ENCODE peak calls at places on chromosomes 4 and X, in eight cellular contexts. One of them, this sample, is unnamed. For H3K27me3, the result is how much of the 10 kb centered on the place peaks cover.

GRCh38 chrX:65932173-65933084 is 107.5 kb downstream of the VSIG4 start:
- DNase-seq in DND-41: no peak
- DNase-seq in psoas muscle: no peak
- DNase-seq in GM23338: peak
- DNase-seq in SK-N-SH: peak
- DNase-seq in cardiac muscle cell: no peak
- DNase-seq in trophoblast cell: peak
- DNase-seq in lung: no peak
- DNase-seq in this sample: no peak

GRCh38 chr4:79603681-79604080 is 195.7 kb upstream of the GK2 start:
- DNase-seq in DND-41: no peak
- DNase-seq in GM23338: no peak
- DNase-seq in SK-N-SH: no peak
- DNase-seq in lung: no peak
- DNase-seq in cardiac muscle cell: no peak
- DNase-seq in psoas muscle: no peak
- DNase-seq in trophoblast cell: no peak
- DNase-seq in this sample: no peak

GRCh38 chrX:54695231-54695630 is 102.8 kb downstream of the ITIH6 start:
- DNase-seq in trophoblast cell: no peak
- DNase-seq in lung: no peak
- DNase-seq in GM23338: peak
- DNase-seq in SK-N-SH: no peak
- DNase-seq in psoas muscle: no peak
- DNase-seq in DND-41: no peak
- DNase-seq in cardiac muscle cell: peak
- DNase-seq in this sample: no peak

GRCh38 chr4:73922766-73923630 is 53.8 kb downstream of the CXCL1 start:
- DNase-seq in GM23338: no peak
- DNase-seq in psoas muscle: no peak
- DNase-seq in cardiac muscle cell: no peak
- DNase-seq in SK-N-SH: no peak
- DNase-seq in lung: no peak
- DNase-seq in DND-41: no peak
- DNase-seq in trophoblast cell: no peak
- DNase-seq in this sample: no peak

GRCh38 chrX:108439434-108439883 is at the start of gene COL4A5:
- DNase-seq in cardiac muscle cell: peak
- DNase-seq in DND-41: no peak
- DNase-seq in psoas muscle: peak
- DNase-seq in trophoblast cell: peak
- DNase-seq in SK-N-SH: no peak
- DNase-seq in GM23338: peak
- DNase-seq in lung: peak
- DNase-seq in this sample: no peak

GRCh38 chrX:47191331-47191730 is 2.3 kb upstream of the UBA1 start:
- DNase-seq in DND-41: peak
- DNase-seq in cardiac muscle cell: peak
- DNase-seq in psoas muscle: no peak
- DNase-seq in trophoblast cell: peak
- DNase-seq in lung: no peak
- DNase-seq in GM23338: peak
- DNase-seq in SK-N-SH: no peak
- DNase-seq in this sample: no peak

GRCh38 chr4:3721627-3722026 is 44.6 kb upstream of the ADRA2C start:
- DNase-seq in lung: no peak
- DNase-seq in GM23338: no peak
- DNase-seq in trophoblast cell: no peak
- DNase-seq in SK-N-SH: no peak
- DNase-seq in cardiac muscle cell: no peak
- DNase-seq in psoas muscle: no peak
- DNase-seq in DND-41: no peak
- DNase-seq in this sample: no peak

GRCh38 chr4:2803624-2804448 is 11.0 kb downstream of the SH3BP2 start:
- DNase-seq in lung: no peak
- DNase-seq in cardiac muscle cell: no peak
- DNase-seq in GM23338: no peak
- DNase-seq in psoas muscle: peak
- DNase-seq in trophoblast cell: peak
- DNase-seq in SK-N-SH: no peak
- DNase-seq in DND-41: no peak
- DNase-seq in this sample: no peak

GRCh38 chrX:40299502-40300118 is 201.9 kb upstream of the BCOR start:
- DNase-seq in cardiac muscle cell: no peak
- DNase-seq in SK-N-SH: no peak
- DNase-seq in DND-41: no peak
- DNase-seq in psoas muscle: no peak
- DNase-seq in trophoblast cell: no peak
- DNase-seq in GM23338: no peak
- DNase-seq in lung: no peak
- DNase-seq in this sample: no peak

GRCh38 chr4:85084371-85085170 is 118.1 kb upstream of the WDFY3 start:
- DNase-seq in lung: peak
- DNase-seq in GM23338: peak
- DNase-seq in psoas muscle: no peak
- DNase-seq in trophoblast cell: peak
- DNase-seq in DND-41: peak
- DNase-seq in cardiac muscle cell: peak
- DNase-seq in SK-N-SH: peak
- DNase-seq in this sample: no peak

GRCh38 chrX:47068720-47069119 is 9.5 kb upstream of the RGN start:
- DNase-seq in trophoblast cell: no peak
- DNase-seq in GM23338: no peak
- DNase-seq in DND-41: no peak
- DNase-seq in SK-N-SH: no peak
- DNase-seq in lung: no peak
- DNase-seq in cardiac muscle cell: no peak
- DNase-seq in psoas muscle: no peak
- DNase-seq in this sample: no peak

GRCh38 chrX:69028006-69028760 is 137.1 kb downstream of the PJA1 start:
- DNase-seq in lung: peak
- DNase-seq in cardiac muscle cell: no peak
- DNase-seq in DND-41: no peak
- DNase-seq in SK-N-SH: no peak
- DNase-seq in psoas muscle: no peak
- DNase-seq in GM23338: no peak
- DNase-seq in trophoblast cell: no peak
- DNase-seq in this sample: no peak

GRCh38 chr4:101304916-101305315 is 42.4 kb downstream of the PPP3CA start:
- DNase-seq in DND-41: no peak
- DNase-seq in cardiac muscle cell: no peak
- DNase-seq in GM23338: peak
- DNase-seq in SK-N-SH: peak
- DNase-seq in trophoblast cell: no peak
- DNase-seq in lung: no peak
- DNase-seq in psoas muscle: no peak
- DNase-seq in this sample: no peak

GRCh38 chrX:1093586-1094538 is 118.6 kb downstream of the CRLF2 start:
- DNase-seq in trophoblast cell: no peak
- DNase-seq in psoas muscle: no peak
- DNase-seq in GM23338: no peak
- DNase-seq in lung: no peak
- DNase-seq in SK-N-SH: no peak
- DNase-seq in DND-41: no peak
- DNase-seq in cardiac muscle cell: no peak
- DNase-seq in this sample: no peak

GRCh38 chr4:159003420-159004253 is 99.2 kb upstream of the RAPGEF2 start:
- DNase-seq in lung: no peak
- DNase-seq in cardiac muscle cell: no peak
- DNase-seq in SK-N-SH: no peak
- DNase-seq in DND-41: no peak
- DNase-seq in trophoblast cell: peak
- DNase-seq in GM23338: no peak
- DNase-seq in psoas muscle: no peak
- DNase-seq in this sample: no peak

GRCh38 chr4:123363729-123364128 is 32.9 kb upstream of the SPRY1 start:
- DNase-seq in DND-41: no peak
- DNase-seq in lung: no peak
- DNase-seq in psoas muscle: no peak
- DNase-seq in cardiac muscle cell: no peak
- DNase-seq in trophoblast cell: no peak
- DNase-seq in GM23338: no peak
- DNase-seq in SK-N-SH: no peak
- DNase-seq in this sample: no peak

GRCh38 chrX:110683925-110684324 is 111.7 kb downstream of the CHRDL1 start:
- DNase-seq in DND-41: no peak
- DNase-seq in trophoblast cell: no peak
- DNase-seq in GM23338: peak
- DNase-seq in lung: no peak
- DNase-seq in cardiac muscle cell: no peak
- DNase-seq in psoas muscle: no peak
- DNase-seq in SK-N-SH: no peak
- DNase-seq in this sample: no peak

GRCh38 chrX:57286507-57287251 is at the start of gene FAAH2:
- DNase-seq in psoas muscle: no peak
- DNase-seq in SK-N-SH: no peak
- DNase-seq in trophoblast cell: peak
- DNase-seq in lung: peak
- DNase-seq in GM23338: peak
- DNase-seq in DND-41: no peak
- DNase-seq in cardiac muscle cell: peak
- DNase-seq in this sample: no peak

DNA sequence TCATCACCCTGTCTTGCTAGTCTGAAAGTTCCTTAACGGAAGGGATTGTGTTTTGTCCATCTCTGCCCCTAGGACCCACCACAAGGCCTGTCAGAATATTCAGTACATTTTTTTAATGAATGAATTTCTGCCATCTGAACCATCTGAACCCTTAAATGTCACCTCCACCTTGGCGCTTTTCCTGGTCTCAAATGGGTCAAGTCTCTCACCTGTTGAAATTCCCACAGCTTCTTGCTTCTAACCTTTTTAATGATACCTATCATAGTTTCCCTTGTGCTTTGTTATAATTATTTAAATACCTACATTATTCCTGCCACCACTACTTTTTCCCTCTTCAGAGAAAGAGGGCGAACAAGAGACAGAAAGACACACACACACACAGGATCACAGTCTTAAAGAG is 48.0 kb downstream of the SHROOM4 start:
- DNase-seq in cardiac muscle cell: no peak
- DNase-seq in GM23338: no peak
- DNase-seq in trophoblast cell: no peak
- DNase-seq in SK-N-SH: no peak
- DNase-seq in psoas muscle: no peak
- DNase-seq in lung: no peak
- DNase-seq in DND-41: no peak
- DNase-seq in this sample: no peak
- H3K4me3 ChIP-seq in cardiac muscle cell: no peak
- H3K4me3 ChIP-seq in GM23338: no peak
- H3K4me3 ChIP-seq in trophoblast cell: no peak
- H3K4me3 ChIP-seq in SK-N-SH: no peak
- H3K4me3 ChIP-seq in psoas muscle: no peak
- H3K4me3 ChIP-seq in lung: no peak
- H3K4me3 ChIP-seq in DND-41: no peak
- H3K4me3 ChIP-seq in this sample: no peak

DNA sequence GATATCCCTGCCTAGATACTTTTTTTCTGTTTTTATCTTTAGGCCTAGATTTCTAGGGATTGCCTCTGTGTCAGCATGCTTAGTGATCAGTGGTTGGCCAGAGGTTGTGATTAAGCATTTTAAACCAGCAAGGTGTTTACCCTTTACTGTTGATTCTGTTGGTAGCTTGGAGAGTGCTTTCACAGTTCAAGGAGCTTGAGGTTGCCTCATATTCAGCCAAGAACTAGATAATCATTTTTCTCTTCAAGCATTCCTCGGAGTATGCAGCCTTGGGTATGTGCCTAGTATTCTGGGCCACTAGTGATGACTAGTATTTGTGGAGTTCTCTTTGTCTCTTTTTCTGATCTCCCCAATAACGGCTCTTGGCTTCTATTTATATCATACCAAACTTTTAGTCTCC is 20.4 kb downstream of the APOOL start:
- DNase-seq in psoas muscle: no peak
- DNase-seq in SK-N-SH: no peak
- DNase-seq in trophoblast cell: no peak
- DNase-seq in lung: no peak
- DNase-seq in GM23338: no peak
- DNase-seq in DND-41: no peak
- DNase-seq in cardiac muscle cell: no peak
- DNase-seq in this sample: no peak
- H3K27me3 ChIP-seq in psoas muscle: under half
- H3K27me3 ChIP-seq in SK-N-SH: under half
- H3K27me3 ChIP-seq in trophoblast cell: under half
- H3K27me3 ChIP-seq in lung: under half
- H3K27me3 ChIP-seq in GM23338: under half
- H3K27me3 ChIP-seq in DND-41: under half
- H3K27me3 ChIP-seq in cardiac muscle cell: under half
- H3K27me3 ChIP-seq in this sample: under half

DNA sequence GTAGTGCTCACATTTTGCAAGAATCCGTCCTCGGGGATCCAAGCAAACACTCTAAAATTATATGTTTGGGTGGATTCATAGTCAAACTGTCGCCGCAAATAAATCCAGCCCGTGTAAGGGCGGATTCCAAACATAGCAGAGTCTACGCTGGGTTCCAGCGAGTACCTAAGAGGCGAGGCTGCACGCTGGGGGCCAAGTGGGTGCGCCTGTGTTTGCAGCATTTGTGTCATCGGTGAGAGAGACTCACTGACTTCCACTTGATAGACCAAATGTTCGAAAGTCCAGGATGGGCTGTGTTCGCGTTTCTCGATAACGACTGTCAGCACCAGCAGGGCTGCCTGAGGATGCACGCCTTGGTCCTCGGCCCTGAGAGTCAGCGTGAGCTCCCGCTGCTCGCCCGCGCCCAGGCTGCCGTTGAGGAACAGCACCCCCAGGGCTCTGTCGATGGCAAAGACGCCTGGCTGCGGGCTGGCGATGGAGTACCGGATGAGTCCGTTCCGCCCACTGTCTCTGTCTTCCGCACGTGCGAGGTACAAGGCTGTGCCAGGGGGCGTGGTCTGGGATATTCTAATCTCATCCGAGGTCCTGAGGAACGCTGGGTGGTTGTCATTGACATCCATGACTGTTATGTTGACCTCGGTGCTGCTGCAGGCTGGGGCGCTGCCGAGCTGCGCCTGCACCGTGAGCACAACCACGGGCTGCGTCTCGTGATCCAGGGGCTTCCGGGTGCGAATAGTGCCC is 158.7 kb downstream of the DCHS2 start:
- DNase-seq in psoas muscle: peak
- DNase-seq in GM23338: peak
- DNase-seq in SK-N-SH: peak
- DNase-seq in DND-41: peak
- DNase-seq in trophoblast cell: peak
- DNase-seq in lung: no peak
- DNase-seq in cardiac muscle cell: peak
- DNase-seq in this sample: no peak
- H3K4me3 ChIP-seq in psoas muscle: no peak
- H3K4me3 ChIP-seq in GM23338: peak
- H3K4me3 ChIP-seq in SK-N-SH: no peak
- H3K4me3 ChIP-seq in DND-41: peak
- H3K4me3 ChIP-seq in trophoblast cell: no peak
- H3K4me3 ChIP-seq in lung: no peak
- H3K4me3 ChIP-seq in cardiac muscle cell: peak
- H3K4me3 ChIP-seq in this sample: no peak

DNA sequence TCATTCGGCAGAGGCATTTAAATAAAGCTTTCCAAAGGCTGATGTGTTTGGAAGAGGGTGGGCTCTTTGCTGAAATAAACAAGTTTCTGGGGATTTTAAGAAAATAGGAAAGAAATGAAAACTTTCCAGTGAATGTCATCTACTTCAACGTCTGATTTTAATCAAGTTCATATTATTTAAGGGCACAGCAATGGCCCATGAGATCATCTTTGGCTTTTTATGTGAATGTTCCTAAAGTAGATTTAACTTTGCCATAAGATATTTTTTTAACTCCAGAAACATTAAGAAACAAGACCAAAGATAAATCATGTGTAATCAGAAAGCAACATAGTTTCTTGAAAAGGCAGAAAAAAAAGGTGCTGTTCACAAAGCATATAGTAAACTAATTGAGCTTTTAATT is 69.9 kb upstream of the TTC29 start:
- DNase-seq in trophoblast cell: no peak
- DNase-seq in SK-N-SH: no peak
- DNase-seq in GM23338: no peak
- DNase-seq in psoas muscle: no peak
- DNase-seq in lung: no peak
- DNase-seq in cardiac muscle cell: no peak
- DNase-seq in DND-41: no peak
- DNase-seq in this sample: no peak
- H3K27me3 ChIP-seq in trophoblast cell: under half
- H3K27me3 ChIP-seq in SK-N-SH: under half
- H3K27me3 ChIP-seq in GM23338: under half
- H3K27me3 ChIP-seq in psoas muscle: under half
- H3K27me3 ChIP-seq in lung: under half
- H3K27me3 ChIP-seq in cardiac muscle cell: under half
- H3K27me3 ChIP-seq in DND-41: under half
- H3K27me3 ChIP-seq in this sample: under half